ENCODE peak calls at places on chromosomes 1 and 21, in seven cellular contexts. U, T, Z, E, N, S and K are unnamed samples.

GRCh38 chr1:110107867-110108469 is 4.3 kb upstream of the UBL4B start:
- DNase-seq in N (no peak), E (no peak), S (no peak), T (peak; percentile 55), Z (no peak), U (no peak), K (no peak)

GRCh38 chr1:194865367-194865766 is 1679.0 kb upstream of the B3GALT2 start:
- DNase-seq in S (no peak), Z (no peak), E (no peak), U (no peak), T (no peak), N (no peak), K (no peak)

GRCh38 chr1:17561252-17561558 is 21.7 kb downstream of the ARHGEF10L start:
- DNase-seq in U (no peak), S (no peak), T (no peak), Z (peak; percentile 35), E (no peak), N (no peak), K (no peak)

GRCh38 chr21:39956586-39956985 is 89.3 kb downstream of the PCP4 start:
- DNase-seq in T (no peak), S (no peak), U (no peak), E (no peak), Z (no peak), N (no peak), K (no peak)

GRCh38 chr1:29379438-29380073 is 143.2 kb downstream of the PTPRU start:
- DNase-seq in E (no peak), N (no peak), T (peak; percentile 54), U (no peak), Z (no peak), S (no peak), K (no peak)

GRCh38 chr1:111515291-111516007 is 12.0 kb upstream of the ADORA3 start:
- DNase-seq in S (no peak), N (no peak), Z (peak; percentile 53), T (peak; percentile 24), E (peak; percentile 27), U (peak; percentile 47), K (no peak)

GRCh38 chr1:116836099-116836498 is 73.6 kb upstream of the PTGFRN start:
- DNase-seq in U (no peak), S (no peak), T (no peak), N (no peak), Z (peak; percentile 22), E (no peak), K (no peak)

GRCh38 chr1:208156310-208156709 is 87.9 kb downstream of the PLXNA2 start:
- DNase-seq in U (no peak), T (no peak), Z (no peak), N (no peak), S (no peak), E (no peak), K (no peak)

GRCh38 chr1:32540589-32540988 is 1.4 kb downstream of the ZBTB8A start:
- DNase-seq in E (no peak), S (no peak), Z (no peak), T (no peak), U (no peak), N (no peak), K (no peak)

GRCh38 chr1:68141079-68141800 is 90.8 kb upstream of the DIRAS3 start:
- DNase-seq in Z (peak; percentile 18), T (no peak), U (no peak), S (no peak), N (no peak), E (no peak), K (no peak)

GRCh38 chr1:64960731-64961130 is 5.6 kb downstream of the JAK1 start:
- DNase-seq in N (no peak), Z (no peak), E (no peak), T (no peak), U (no peak), S (no peak), K (no peak)
- H3K4me1 ChIP-seq in N (peaks cover 87% of the 10 kb centered on the region), Z (peaks cover 61% of the 10 kb centered on the region), E (peaks cover 84% of the 10 kb centered on the region), T (no peaks in the 10 kb centered on the region), U (peaks cover 28% of the 10 kb centered on the region), S (peaks cover 24% of the 10 kb centered on the region), K (no peaks in the 10 kb centered on the region)

DNA sequence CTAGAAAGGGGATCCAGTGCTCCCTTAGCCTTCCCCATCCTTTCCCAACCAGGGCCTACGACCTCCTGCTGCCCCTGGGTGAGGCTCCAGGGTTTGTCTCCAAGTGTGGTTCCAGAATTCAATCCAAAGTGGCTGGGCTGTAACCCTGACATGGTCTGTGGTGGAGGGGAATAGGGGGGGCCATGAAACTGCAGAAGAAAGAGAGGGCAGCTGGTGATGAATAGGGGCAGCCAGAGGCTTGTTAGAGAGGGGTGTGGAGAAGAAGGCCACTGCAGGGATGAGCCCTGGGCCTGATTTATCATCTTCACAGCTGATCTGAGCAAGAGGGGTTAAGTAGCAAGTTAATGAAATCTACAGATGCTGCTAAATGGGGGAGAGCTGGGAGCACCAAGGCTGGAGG is 12.9 kb upstream of the ERI3 start:
- DNase-seq in E (no peak), T (no peak), U (no peak), N (no peak), Z (no peak), S (no peak), K (no peak)
- TF ChIP-seq CTCF in E (no peak), T (no peak), U (no peak), N (no peak), Z (no peak), S (no peak), K (no peak)

DNA sequence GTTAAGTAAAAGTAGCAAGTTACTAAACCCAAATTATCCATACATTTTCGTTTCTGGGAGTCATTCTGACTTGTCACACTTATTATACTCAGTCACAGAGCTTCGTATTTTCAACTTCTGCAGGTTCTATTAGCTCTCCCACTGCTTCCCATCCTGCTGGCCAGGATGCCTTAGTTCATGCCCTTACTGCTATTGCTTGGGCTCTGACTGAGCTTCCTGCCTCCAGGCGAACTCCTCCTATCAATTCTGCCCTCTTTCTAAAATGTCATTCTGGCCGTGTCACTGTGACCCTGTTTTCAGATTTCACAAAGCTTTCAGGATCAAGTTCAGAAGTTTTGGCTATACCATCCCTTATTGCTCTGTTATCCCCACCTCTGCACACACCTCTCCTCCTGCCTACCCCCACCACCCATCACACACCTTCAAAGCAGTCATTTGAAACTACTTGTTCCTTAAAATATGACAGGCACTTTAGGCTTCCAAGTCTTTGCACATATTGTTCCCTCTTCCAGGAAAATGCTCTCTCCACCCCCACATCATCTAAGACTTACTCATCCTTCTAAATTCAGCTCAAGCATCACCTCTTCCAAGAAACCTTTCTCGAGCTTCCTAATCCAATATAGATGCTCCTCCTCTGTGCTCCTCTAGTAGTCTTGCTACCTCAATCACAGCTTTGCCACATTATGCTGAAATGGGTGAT is 278.0 kb downstream of the BRINP2 start:
- DNase-seq in S (no peak), N (no peak), T (no peak), Z (no peak), E (no peak), U (no peak), K (no peak)
- H3K4me3 ChIP-seq in S (no peak overlapping the region), N (no peak overlapping the region), T (no peak overlapping the region), Z (no peak overlapping the region), E (no peak overlapping the region), U (no peak overlapping the region), K (no peak overlapping the region)

DNA sequence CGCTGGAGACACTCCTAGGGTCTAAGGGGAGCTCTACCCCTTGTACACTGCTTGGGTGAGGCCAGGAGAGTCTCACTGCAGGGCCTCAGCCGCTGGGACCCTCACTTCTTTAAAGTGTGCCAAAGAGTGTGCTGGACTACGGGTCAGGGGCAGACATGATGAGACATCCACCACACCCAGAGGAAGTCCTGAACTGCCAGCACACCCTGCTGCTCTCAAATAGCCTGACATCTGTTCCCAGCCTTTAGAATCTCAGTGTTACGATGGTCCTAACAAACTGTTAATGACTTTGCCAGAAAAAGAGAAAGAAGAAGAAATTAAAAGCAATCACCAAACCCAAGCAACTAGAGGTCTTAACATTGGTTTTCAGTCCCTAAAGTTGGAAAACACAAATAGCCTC is 49.0 kb downstream of the MRPL37 start:
- DNase-seq in N (no peak), U (no peak), S (no peak), T (no peak), Z (no peak), E (no peak), K (no peak)
- H3K4me1 ChIP-seq in N (peaks cover 11% of the 10 kb centered on the region), U (no peaks in the 10 kb centered on the region), S (peaks cover 8% of the 10 kb centered on the region), T (no peaks in the 10 kb centered on the region), Z (no peaks in the 10 kb centered on the region), E (peaks cover 4% of the 10 kb centered on the region), K (peaks cover 24% of the 10 kb centered on the region)

GRCh38 chr1:90133133-90133532 is 138.2 kb downstream of the ZNF326 start:
- DNase-seq in U (no peak), N (no peak), T (peak; percentile 19), E (peak; percentile 23), Z (peak; percentile 27), S (no peak), K (peak; percentile 38)
- TF ChIP-seq CTCF in U (peak; percentile 17), N (no peak), T (peak; percentile 55), E (peak; percentile 58), Z (peak; percentile 41), S (peak; percentile 27), K (peak; percentile 39)

GRCh38 chr1:2556277-2557145 is at the start of gene TNFRSF14:
- DNase-seq in U (peak; percentile 89), S (no peak), Z (peak; percentile 61), T (no peak), N (no peak), E (peak; percentile 84), K (peak; percentile 54)
- H3K4me3 ChIP-seq in U (peak within 1 kb of the TSS; percentile 72), S (peak within 1 kb of the TSS; percentile 96), Z (peak within 1 kb of the TSS; percentile 38), T (no peak within 1 kb of the TSS), N (peak within 1 kb of the TSS; percentile 71), E (peak within 1 kb of the TSS; percentile 78), K (peak within 1 kb of the TSS; percentile 73)

DNA sequence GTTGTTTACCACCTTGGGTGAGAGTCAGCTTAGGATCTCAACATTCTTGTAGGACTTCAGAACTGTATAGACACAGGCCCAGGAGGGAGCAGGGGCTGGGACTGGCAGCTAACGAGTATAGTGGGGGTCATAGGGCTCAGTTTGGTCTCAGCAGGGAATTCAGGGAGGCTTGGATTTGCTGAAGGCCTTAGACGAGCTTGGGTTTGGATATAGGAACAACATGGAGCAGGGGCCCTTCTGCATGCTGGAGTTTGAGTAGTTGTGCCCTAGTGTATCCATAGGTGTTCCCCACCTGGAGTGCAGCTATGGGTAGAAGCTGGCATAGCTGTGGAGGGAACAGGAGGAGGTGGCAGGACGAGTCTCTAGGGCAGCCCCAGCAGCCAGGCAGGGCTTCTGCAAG is 63.4 kb upstream of the MAP1LC3C start:
- DNase-seq in U (no peak), E (no peak), S (no peak), T (no peak), N (no peak), Z (no peak), K (no peak)
- H3K4me1 ChIP-seq in U (no peaks in the 10 kb centered on the region), E (no peaks in the 10 kb centered on the region), S (no peaks in the 10 kb centered on the region), T (no peaks in the 10 kb centered on the region), N (no peaks in the 10 kb centered on the region), Z (no peaks in the 10 kb centered on the region), K (no peaks in the 10 kb centered on the region)

GRCh38 chr1:48869116-48869893 is 92.6 kb upstream of the BEND5 start:
- DNase-seq in N (no peak), Z (peak; percentile 7), S (no peak), U (no peak), E (no peak), T (no peak), K (no peak)
- TF ChIP-seq CTCF in N (peak; percentile 20), Z (no peak), S (no peak), U (no peak), E (no peak), T (no peak), K (no peak)